ENCODE peak calls at places on chromosomes 5 and 9, in ten cellular contexts. One of them, this sample, is unnamed.

GRCh38 chr9:134466869-134467616 is 140.8 kb downstream of the RXRA start:
- DNase-seq in tibial nerve: no peak
- DNase-seq in lower lobe of right lung: no peak
- DNase-seq in GM10248: no peak
- DNase-seq in anterior cingulate cortex: no peak
- DNase-seq in C1 segment of cervical spinal cord: no peak
- DNase-seq in GM23248: peak; percentile 32
- DNase-seq in frontal cortex: no peak
- DNase-seq in activated gamma-delta T cell treated with anti-CD3 and anti-CD28 coated beads, Interleukin-2, amount 50 U/mL, for 16 hours: no peak
- DNase-seq in effector CD4-positive, alpha-beta T cell: no peak
- DNase-seq in this sample: peak; percentile 44

GRCh38 chr9:114367823-114368609 is 19.8 kb downstream of the AKNA start:
- DNase-seq in GM10248: no peak
- DNase-seq in lower lobe of right lung: no peak
- DNase-seq in tibial nerve: no peak
- DNase-seq in effector CD4-positive, alpha-beta T cell: no peak
- DNase-seq in activated gamma-delta T cell treated with anti-CD3 and anti-CD28 coated beads, Interleukin-2, amount 50 U/mL, for 16 hours: no peak
- DNase-seq in GM23248: no peak
- DNase-seq in C1 segment of cervical spinal cord: no peak
- DNase-seq in frontal cortex: no peak
- DNase-seq in anterior cingulate cortex: no peak
- DNase-seq in this sample: no peak

GRCh38 chr9:89635007-89635742 is 30.4 kb downstream of the GADD45G start:
- DNase-seq in lower lobe of right lung: peak; percentile 78
- DNase-seq in GM10248: no peak
- DNase-seq in frontal cortex: no peak
- DNase-seq in anterior cingulate cortex: no peak
- DNase-seq in C1 segment of cervical spinal cord: no peak
- DNase-seq in activated gamma-delta T cell treated with anti-CD3 and anti-CD28 coated beads, Interleukin-2, amount 50 U/mL, for 16 hours: no peak
- DNase-seq in effector CD4-positive, alpha-beta T cell: no peak
- DNase-seq in GM23248: peak; percentile 90
- DNase-seq in tibial nerve: no peak
- DNase-seq in this sample: no peak

GRCh38 chr5:132748522-132749000 is 1.3 kb downstream of the CCNI2 start:
- DNase-seq in GM23248: no peak
- DNase-seq in C1 segment of cervical spinal cord: no peak
- DNase-seq in lower lobe of right lung: no peak
- DNase-seq in frontal cortex: peak; percentile 7
- DNase-seq in anterior cingulate cortex: no peak
- DNase-seq in GM10248: no peak
- DNase-seq in tibial nerve: no peak
- DNase-seq in activated gamma-delta T cell treated with anti-CD3 and anti-CD28 coated beads, Interleukin-2, amount 50 U/mL, for 16 hours: no peak
- DNase-seq in effector CD4-positive, alpha-beta T cell: no peak
- DNase-seq in this sample: no peak

GRCh38 chr9:6055213-6055612 is 39.8 kb upstream of the RANBP6 start:
- DNase-seq in frontal cortex: peak; percentile 23
- DNase-seq in activated gamma-delta T cell treated with anti-CD3 and anti-CD28 coated beads, Interleukin-2, amount 50 U/mL, for 16 hours: peak; percentile 9
- DNase-seq in lower lobe of right lung: no peak
- DNase-seq in tibial nerve: no peak
- DNase-seq in GM23248: peak; percentile 91
- DNase-seq in effector CD4-positive, alpha-beta T cell: peak; percentile 27
- DNase-seq in C1 segment of cervical spinal cord: no peak
- DNase-seq in GM10248: peak; percentile 29
- DNase-seq in anterior cingulate cortex: peak; percentile 72
- DNase-seq in this sample: no peak

GRCh38 chr9:134492281-134492691 is 149.3 kb upstream of the COL5A1 start:
- DNase-seq in activated gamma-delta T cell treated with anti-CD3 and anti-CD28 coated beads, Interleukin-2, amount 50 U/mL, for 16 hours: no peak
- DNase-seq in GM23248: peak; percentile 97
- DNase-seq in tibial nerve: peak; percentile 17
- DNase-seq in effector CD4-positive, alpha-beta T cell: no peak
- DNase-seq in frontal cortex: no peak
- DNase-seq in anterior cingulate cortex: no peak
- DNase-seq in lower lobe of right lung: no peak
- DNase-seq in C1 segment of cervical spinal cord: no peak
- DNase-seq in GM10248: no peak
- DNase-seq in this sample: peak; percentile 78

GRCh38 chr9:942805-943580 is 33.5 kb upstream of the DMRT3 start:
- DNase-seq in GM10248: no peak
- DNase-seq in lower lobe of right lung: no peak
- DNase-seq in activated gamma-delta T cell treated with anti-CD3 and anti-CD28 coated beads, Interleukin-2, amount 50 U/mL, for 16 hours: no peak
- DNase-seq in GM23248: no peak
- DNase-seq in effector CD4-positive, alpha-beta T cell: no peak
- DNase-seq in tibial nerve: no peak
- DNase-seq in anterior cingulate cortex: no peak
- DNase-seq in frontal cortex: no peak
- DNase-seq in C1 segment of cervical spinal cord: no peak
- DNase-seq in this sample: no peak

GRCh38 chr9:121286973-121287721 is 19.2 kb downstream of the GSN start:
- DNase-seq in tibial nerve: peak; percentile 84
- DNase-seq in frontal cortex: peak; percentile 76
- DNase-seq in GM23248: peak; percentile 95
- DNase-seq in activated gamma-delta T cell treated with anti-CD3 and anti-CD28 coated beads, Interleukin-2, amount 50 U/mL, for 16 hours: no peak
- DNase-seq in anterior cingulate cortex: peak; percentile 88
- DNase-seq in GM10248: no peak
- DNase-seq in lower lobe of right lung: peak; percentile 78
- DNase-seq in C1 segment of cervical spinal cord: no peak
- DNase-seq in effector CD4-positive, alpha-beta T cell: no peak
- DNase-seq in this sample: peak; percentile 91

GRCh38 chr5:16489322-16489791 is 23.8 kb upstream of the ZNF622 start:
- DNase-seq in activated gamma-delta T cell treated with anti-CD3 and anti-CD28 coated beads, Interleukin-2, amount 50 U/mL, for 16 hours: no peak
- DNase-seq in GM23248: peak; percentile 81
- DNase-seq in tibial nerve: no peak
- DNase-seq in GM10248: no peak
- DNase-seq in lower lobe of right lung: no peak
- DNase-seq in frontal cortex: no peak
- DNase-seq in effector CD4-positive, alpha-beta T cell: no peak
- DNase-seq in C1 segment of cervical spinal cord: peak; percentile 62
- DNase-seq in anterior cingulate cortex: peak; percentile 69
- DNase-seq in this sample: no peak

GRCh38 chr9:21789541-21790037 is 12.8 kb upstream of the MTAP start:
- DNase-seq in effector CD4-positive, alpha-beta T cell: peak; percentile 41
- DNase-seq in anterior cingulate cortex: peak; percentile 69
- DNase-seq in GM10248: peak; percentile 58
- DNase-seq in GM23248: peak; percentile 93
- DNase-seq in tibial nerve: peak; percentile 40
- DNase-seq in lower lobe of right lung: no peak
- DNase-seq in C1 segment of cervical spinal cord: peak; percentile 44
- DNase-seq in activated gamma-delta T cell treated with anti-CD3 and anti-CD28 coated beads, Interleukin-2, amount 50 U/mL, for 16 hours: peak; percentile 30
- DNase-seq in frontal cortex: peak; percentile 38
- DNase-seq in this sample: peak; percentile 62

GRCh38 chr5:43313854-43314457 is 744 bp upstream of the HMGCS1 start:
- DNase-seq in GM10248: no peak
- DNase-seq in activated gamma-delta T cell treated with anti-CD3 and anti-CD28 coated beads, Interleukin-2, amount 50 U/mL, for 16 hours: no peak
- DNase-seq in lower lobe of right lung: no peak
- DNase-seq in frontal cortex: peak; percentile 16
- DNase-seq in tibial nerve: no peak
- DNase-seq in effector CD4-positive, alpha-beta T cell: no peak
- DNase-seq in anterior cingulate cortex: peak; percentile 51
- DNase-seq in GM23248: peak; percentile 30
- DNase-seq in C1 segment of cervical spinal cord: peak; percentile 62
- DNase-seq in this sample: no peak

GRCh38 chr9:114180701-114181582 is 25.6 kb downstream of the COL27A1 start:
- DNase-seq in activated gamma-delta T cell treated with anti-CD3 and anti-CD28 coated beads, Interleukin-2, amount 50 U/mL, for 16 hours: no peak
- DNase-seq in C1 segment of cervical spinal cord: no peak
- DNase-seq in effector CD4-positive, alpha-beta T cell: no peak
- DNase-seq in anterior cingulate cortex: no peak
- DNase-seq in frontal cortex: no peak
- DNase-seq in GM23248: no peak
- DNase-seq in lower lobe of right lung: peak; percentile 31
- DNase-seq in GM10248: no peak
- DNase-seq in tibial nerve: no peak
- DNase-seq in this sample: no peak

GRCh38 chr9:124857533-124858162 is 4.1 kb downstream of the RPL35 start:
- DNase-seq in GM10248: no peak
- DNase-seq in activated gamma-delta T cell treated with anti-CD3 and anti-CD28 coated beads, Interleukin-2, amount 50 U/mL, for 16 hours: no peak
- DNase-seq in tibial nerve: no peak
- DNase-seq in frontal cortex: no peak
- DNase-seq in anterior cingulate cortex: no peak
- DNase-seq in effector CD4-positive, alpha-beta T cell: no peak
- DNase-seq in C1 segment of cervical spinal cord: no peak
- DNase-seq in GM23248: no peak
- DNase-seq in lower lobe of right lung: no peak
- DNase-seq in this sample: no peak

GRCh38 chr5:167916706-167917105 is 374.7 kb upstream of the WWC1 start:
- DNase-seq in C1 segment of cervical spinal cord: no peak
- DNase-seq in tibial nerve: peak; percentile 29
- DNase-seq in lower lobe of right lung: no peak
- DNase-seq in activated gamma-delta T cell treated with anti-CD3 and anti-CD28 coated beads, Interleukin-2, amount 50 U/mL, for 16 hours: no peak
- DNase-seq in GM23248: peak; percentile 68
- DNase-seq in effector CD4-positive, alpha-beta T cell: no peak
- DNase-seq in frontal cortex: no peak
- DNase-seq in anterior cingulate cortex: peak; percentile 25
- DNase-seq in GM10248: no peak
- DNase-seq in this sample: peak; percentile 79

GRCh38 chr9:133575673-133576590 is 33.3 kb downstream of the FAM163B start:
- DNase-seq in lower lobe of right lung: no peak
- DNase-seq in GM23248: no peak
- DNase-seq in tibial nerve: no peak
- DNase-seq in activated gamma-delta T cell treated with anti-CD3 and anti-CD28 coated beads, Interleukin-2, amount 50 U/mL, for 16 hours: no peak
- DNase-seq in effector CD4-positive, alpha-beta T cell: no peak
- DNase-seq in C1 segment of cervical spinal cord: no peak
- DNase-seq in frontal cortex: no peak
- DNase-seq in GM10248: no peak
- DNase-seq in anterior cingulate cortex: no peak
- DNase-seq in this sample: no peak

GRCh38 chr9:120845255-120845654 is 2.5 kb upstream of the PSMD5 start:
- DNase-seq in lower lobe of right lung: no peak
- DNase-seq in anterior cingulate cortex: no peak
- DNase-seq in GM10248: no peak
- DNase-seq in C1 segment of cervical spinal cord: no peak
- DNase-seq in activated gamma-delta T cell treated with anti-CD3 and anti-CD28 coated beads, Interleukin-2, amount 50 U/mL, for 16 hours: no peak
- DNase-seq in effector CD4-positive, alpha-beta T cell: no peak
- DNase-seq in frontal cortex: no peak
- DNase-seq in tibial nerve: no peak
- DNase-seq in GM23248: peak; percentile 20
- DNase-seq in this sample: no peak